ENCODE peak calls at places on chromosomes 11 and 22, in six cellular contexts. L is uterus, D is breast epithelium, S is IMR-90, B is lower leg skin, Q is H54. Y is an unnamed sample.

GRCh38 chr11:34161812-34162506 is 56.5 kb downstream of the NAT10 start:
- DNase-seq in D (no peak), Q (no peak), L (no peak), B (no peak), S (peak), Y (no peak)

GRCh38 chr11:30406978-30407762 is 84.3 kb downstream of the ARL14EP start:
- DNase-seq in L (no peak), D (no peak), B (no peak), S (no peak), Q (no peak), Y (no peak)

GRCh38 chr22:47134222-47134621 is 371.8 kb downstream of the TBC1D22A start:
- DNase-seq in Q (no peak), B (no peak), D (no peak), S (no peak), L (no peak), Y (no peak)

GRCh38 chr11:40227730-40228129 is 1231.7 kb downstream of the LRRC4C start:
- DNase-seq in D (no peak), L (no peak), S (no peak), B (no peak), Q (no peak), Y (no peak)

GRCh38 chr11:44564653-44565007 is 833 bp upstream of the CD82 start:
- DNase-seq in D (peak), L (no peak), S (peak), B (peak), Q (peak), Y (no peak)

GRCh38 chr11:67649634-67650540 is 643 bp downstream of the ACY3 start:
- DNase-seq in L (no peak), S (no peak), Q (no peak), B (no peak), D (no peak), Y (no peak)

GRCh38 chr11:113350646-113351045 is 36.3 kb downstream of the TTC12 start:
- DNase-seq in D (no peak), B (no peak), S (no peak), Q (no peak), L (no peak), Y (no peak)

GRCh38 chr22:46776876-46777608 is 14.6 kb downstream of the TBC1D22A start:
- DNase-seq in S (no peak), D (no peak), B (no peak), Q (no peak), L (no peak), Y (no peak)

GRCh38 chr22:20298803-20299735 is 20.8 kb downstream of the DGCR6L start:
- DNase-seq in B (peak), Q (peak), D (peak), S (peak), L (peak), Y (peak)

GRCh38 chr22:46754110-46754799 is 8.2 kb upstream of the TBC1D22A start:
- DNase-seq in L (peak), S (peak), B (peak), D (peak), Q (peak), Y (peak)

GRCh38 chr22:48068323-48068722 is 1305.9 kb downstream of the TBC1D22A start:
- DNase-seq in D (no peak), S (no peak), Q (no peak), B (no peak), L (no peak), Y (no peak)

GRCh38 chr11:123103326-123103980 is 41.5 kb upstream of the HSPA8 start:
- DNase-seq in S (peak), L (peak), Q (no peak), B (peak), D (no peak), Y (peak)

GRCh38 chr11:15841898-15842297 is 514.4 kb downstream of the SOX6 start:
- DNase-seq in B (no peak), Q (no peak), L (no peak), D (no peak), S (no peak), Y (no peak)

GRCh38 chr22:31250740-31251330 is 38.7 kb downstream of the LIMK2 start:
- DNase-seq in B (no peak), D (no peak), L (no peak), Q (no peak), S (no peak), Y (no peak)

GRCh38 chr11:11978792-11979486 is 29.5 kb downstream of the DKK3 start:
- DNase-seq in S (peak), B (no peak), L (peak), Q (no peak), D (peak), Y (no peak)

GRCh38 chr22:24937114-24937513 is 9.4 kb downstream of the LHFPL7 start:
- DNase-seq in Q (no peak), D (no peak), S (no peak), L (no peak), B (no peak), Y (no peak)

GRCh38 chr11:71489311-71490043 is 36.5 kb downstream of the NADSYN1 start:
- DNase-seq in Q (peak), B (no peak), D (peak), L (no peak), S (peak), Y (no peak)

GRCh38 chr11:5092821-5093585 is 23.6 kb downstream of the OR52E1 start:
- DNase-seq in D (no peak), Q (no peak), S (no peak), L (no peak), B (no peak), Y (no peak)

GRCh38 chr11:60951909-60952741 is at the start of gene SLC15A3:
- DNase-seq in L (peak), Q (peak), B (peak), S (peak), D (no peak), Y (no peak)

GRCh38 chr11:130181295-130182272 is 22.0 kb downstream of the ST14 start:
- DNase-seq in S (peak), D (no peak), Q (peak), L (no peak), B (no peak), Y (no peak)

GRCh38 chr11:67275606-67276409 is 9.5 kb downstream of the GRK2 start:
- DNase-seq in B (no peak), Q (no peak), D (no peak), S (no peak), L (peak), Y (peak)

GRCh38 chr11:19345848-19346681 is 105.3 kb upstream of the E2F8 start:
- DNase-seq in D (no peak), Q (no peak), B (no peak), S (no peak), L (no peak), Y (no peak)

GRCh38 chr11:58573451-58574104 is 2.1 kb downstream of the LPXN start:
- DNase-seq in D (no peak), S (peak), L (peak), B (peak), Q (peak), Y (no peak)

GRCh38 chr11:5384335-5384734 is 723 bp downstream of the OR51M1 start:
- DNase-seq in D (no peak), Q (no peak), B (no peak), S (no peak), L (no peak), Y (no peak)

GRCh38 chr11:43573233-43573632 is 107.3 kb upstream of the HSD17B12 start:
- DNase-seq in S (no peak), D (no peak), Q (no peak), B (no peak), L (no peak), Y (peak)

GRCh38 chr22:49427941-49428340 is 399.7 kb downstream of the BRD1 start:
- DNase-seq in Q (no peak), S (no peak), D (peak), B (no peak), L (no peak), Y (no peak)

GRCh38 chr22:47165998-47166397 is 403.5 kb downstream of the TBC1D22A start:
- DNase-seq in B (no peak), D (peak), Q (no peak), L (no peak), S (no peak), Y (no peak)

GRCh38 chr11:57249384-57250319 is 12.6 kb upstream of the APLNR start:
- DNase-seq in D (no peak), Q (peak), L (peak), S (peak), B (peak), Y (peak)

DNA sequence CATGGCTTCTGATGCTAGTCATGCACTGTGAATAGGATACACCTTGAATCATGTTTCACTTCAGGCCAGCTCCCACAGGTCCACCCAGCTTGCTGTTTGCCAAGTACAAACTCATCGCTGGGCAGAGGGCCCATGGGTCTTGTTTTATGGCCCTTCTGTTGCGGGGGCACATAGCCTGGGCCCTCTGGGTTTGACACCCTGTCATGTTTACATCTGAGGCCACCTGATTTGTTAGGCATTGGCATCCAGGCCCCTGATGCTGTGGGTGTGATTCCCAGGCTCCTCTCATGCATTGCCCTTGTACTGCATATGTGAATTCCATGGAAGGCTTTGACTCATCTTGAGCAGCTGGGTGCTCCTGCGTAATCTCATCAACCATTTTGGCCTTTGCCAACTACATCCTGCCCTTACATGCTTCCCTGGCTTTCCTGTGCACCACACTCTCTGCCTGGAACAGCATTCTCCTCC is 32.6 kb downstream of the PPFIBP2 start:
- DNase-seq in B (peak), S (peak), L (peak), D (no peak), Q (no peak), Y (no peak)
- TF ChIP-seq POLR2A in B (no peak), S (no peak), L (no peak), D (no peak), Q (no peak), Y (no peak)

DNA sequence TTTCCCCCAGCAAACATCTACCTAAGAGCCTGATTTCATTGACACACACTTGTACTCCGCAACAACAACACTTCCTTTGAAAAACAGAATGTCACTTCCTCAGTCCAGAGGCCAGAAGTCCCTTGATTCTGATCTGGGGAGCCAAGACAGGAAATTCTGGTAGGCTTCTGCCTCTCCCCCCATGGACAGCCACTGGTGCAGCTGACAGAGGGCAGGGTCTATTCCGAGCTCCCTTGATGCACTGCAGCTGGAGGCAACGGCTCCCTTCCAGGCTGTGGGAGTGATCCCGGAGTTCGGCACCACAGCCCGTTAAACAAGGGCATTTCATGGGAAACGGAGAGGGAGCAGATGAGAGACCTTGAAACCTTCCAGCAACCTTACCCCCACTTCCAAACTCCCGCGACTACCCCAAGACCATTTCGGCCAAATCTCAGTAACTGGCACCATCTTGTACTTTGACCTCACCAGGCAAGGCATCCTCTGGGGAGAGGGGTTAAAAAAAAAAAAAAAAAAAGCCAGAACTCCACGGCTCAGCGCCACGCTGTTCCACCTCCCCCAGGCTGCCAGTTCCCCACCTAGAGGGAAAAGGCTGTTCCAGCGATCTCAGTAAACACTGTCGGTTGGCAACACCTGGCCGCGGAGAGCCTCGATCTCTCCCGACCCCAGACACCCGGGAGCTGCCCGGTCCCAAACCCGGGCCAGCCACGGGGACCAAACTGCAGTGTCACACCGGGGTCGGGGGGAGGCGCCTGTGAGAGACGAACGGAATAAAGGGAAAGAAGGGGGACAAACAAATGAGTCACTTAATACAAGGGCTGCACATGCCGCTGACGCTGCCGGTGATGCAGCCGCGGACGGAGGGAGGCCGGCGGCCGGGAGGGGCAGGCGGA is 1.1 kb downstream of the GAB2 start:
- DNase-seq in D (peak), Q (peak), L (peak), B (peak), S (peak), Y (peak)
- TF ChIP-seq POLR2A in D (peak), Q (peak), L (peak), B (peak), S (peak), Y (peak)

DNA sequence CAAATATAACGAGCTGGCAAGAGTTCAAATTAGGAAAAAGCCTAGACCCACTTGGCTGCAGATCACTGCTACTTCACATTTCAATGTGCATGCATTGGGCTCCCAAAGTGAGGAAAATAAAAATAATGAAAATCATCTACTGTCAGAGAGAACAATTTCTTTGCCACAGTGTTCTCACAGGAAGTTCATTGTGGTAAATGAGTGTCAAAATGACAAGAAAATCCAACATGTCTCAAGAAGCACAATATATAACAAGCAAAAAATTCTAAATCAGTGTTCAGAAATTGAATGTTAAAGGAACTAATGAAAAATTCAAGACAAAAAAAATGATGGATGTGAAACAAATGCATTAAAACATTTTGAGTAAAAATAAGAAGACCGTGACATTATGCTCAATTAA is 31.3 kb downstream of the RCN1 start:
- DNase-seq in Q (no peak), S (no peak), B (no peak), L (no peak), D (no peak), Y (no peak)
- TF ChIP-seq POLR2A in Q (no peak), S (no peak), B (no peak), L (no peak), D (no peak), Y (no peak)

GRCh38 chr11:126943319-126943718 is 57.3 kb downstream of the KIRREL3 start:
- DNase-seq in D (no peak), Q (no peak), B (no peak), L (no peak), S (no peak), Y (no peak)

GRCh38 chr11:126945319-126945718 is 55.3 kb downstream of the KIRREL3 start:
- DNase-seq in D (no peak), Q (no peak), S (no peak), L (no peak), B (no peak), Y (no peak)

GRCh38 chr11:126949066-126949945 is 51.3 kb downstream of the KIRREL3 start:
- DNase-seq in Q (peak), L (no peak), D (no peak), S (peak), B (no peak), Y (no peak)

GRCh38 chr11:126951465-126951864 is 49.1 kb downstream of the KIRREL3 start:
- DNase-seq in L (no peak), B (no peak), D (no peak), S (no peak), Q (no peak), Y (no peak)

DNA sequence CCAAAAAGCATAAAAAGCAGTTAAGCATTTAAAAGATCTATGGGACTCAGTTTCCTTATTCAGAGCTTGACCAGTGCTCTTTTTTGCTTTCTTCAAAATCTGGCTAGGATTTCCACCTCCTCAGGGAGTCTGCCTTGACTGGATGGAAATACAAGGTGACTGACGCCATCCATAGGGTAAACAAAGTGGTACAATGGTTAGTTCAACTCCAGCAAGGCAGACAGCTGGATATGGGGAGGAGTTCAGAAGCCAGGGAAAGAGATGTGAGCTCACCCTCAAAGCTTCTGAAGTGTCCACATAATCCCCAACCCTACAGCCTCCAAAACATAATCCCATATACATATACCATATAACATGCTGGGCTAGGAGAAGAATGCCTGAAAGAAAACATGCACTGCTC is 52.0 kb downstream of the KIRREL3 start:
- DNase-seq in D (no peak), L (no peak), Q (no peak), B (no peak), S (peak), Y (no peak)
- TF ChIP-seq POLR2A in D (no peak), L (no peak), Q (no peak), B (no peak), S (no peak), Y (no peak)

GRCh38 chr11:119067371-119068222 is at the start of gene VPS11:
- DNase-seq in Q (peak), S (peak), D (peak), L (peak), B (peak), Y (peak)
- TF ChIP-seq POLR2A in Q (peak), S (peak), D (peak), L (peak), B (peak), Y (peak)

GRCh38 chr22:37676691-37677627 is 1.5 kb downstream of the LGALS1 start:
- DNase-seq in B (peak), D (peak), S (peak), L (peak), Q (peak), Y (peak)
- TF ChIP-seq POLR2A in B (no peak), D (no peak), S (peak), L (no peak), Q (peak), Y (no peak)

GRCh38 chr11:2902784-2903671 is 17.5 kb upstream of the CDKN1C start:
- DNase-seq in S (no peak), L (no peak), D (no peak), B (no peak), Q (no peak), Y (no peak)

GRCh38 chr11:2901196-2901796 is 15.7 kb upstream of the CDKN1C start:
- DNase-seq in Q (no peak), B (no peak), L (no peak), S (no peak), D (no peak), Y (no peak)

GRCh38 chr11:2903672-2904011 is 18.1 kb upstream of the CDKN1C start:
- DNase-seq in S (no peak), Q (no peak), L (no peak), B (no peak), D (no peak), Y (no peak)

GRCh38 chr11:2904153-2905052 is 18.8 kb upstream of the CDKN1C start:
- DNase-seq in Q (no peak), D (no peak), B (no peak), S (no peak), L (no peak), Y (no peak)

DNA sequence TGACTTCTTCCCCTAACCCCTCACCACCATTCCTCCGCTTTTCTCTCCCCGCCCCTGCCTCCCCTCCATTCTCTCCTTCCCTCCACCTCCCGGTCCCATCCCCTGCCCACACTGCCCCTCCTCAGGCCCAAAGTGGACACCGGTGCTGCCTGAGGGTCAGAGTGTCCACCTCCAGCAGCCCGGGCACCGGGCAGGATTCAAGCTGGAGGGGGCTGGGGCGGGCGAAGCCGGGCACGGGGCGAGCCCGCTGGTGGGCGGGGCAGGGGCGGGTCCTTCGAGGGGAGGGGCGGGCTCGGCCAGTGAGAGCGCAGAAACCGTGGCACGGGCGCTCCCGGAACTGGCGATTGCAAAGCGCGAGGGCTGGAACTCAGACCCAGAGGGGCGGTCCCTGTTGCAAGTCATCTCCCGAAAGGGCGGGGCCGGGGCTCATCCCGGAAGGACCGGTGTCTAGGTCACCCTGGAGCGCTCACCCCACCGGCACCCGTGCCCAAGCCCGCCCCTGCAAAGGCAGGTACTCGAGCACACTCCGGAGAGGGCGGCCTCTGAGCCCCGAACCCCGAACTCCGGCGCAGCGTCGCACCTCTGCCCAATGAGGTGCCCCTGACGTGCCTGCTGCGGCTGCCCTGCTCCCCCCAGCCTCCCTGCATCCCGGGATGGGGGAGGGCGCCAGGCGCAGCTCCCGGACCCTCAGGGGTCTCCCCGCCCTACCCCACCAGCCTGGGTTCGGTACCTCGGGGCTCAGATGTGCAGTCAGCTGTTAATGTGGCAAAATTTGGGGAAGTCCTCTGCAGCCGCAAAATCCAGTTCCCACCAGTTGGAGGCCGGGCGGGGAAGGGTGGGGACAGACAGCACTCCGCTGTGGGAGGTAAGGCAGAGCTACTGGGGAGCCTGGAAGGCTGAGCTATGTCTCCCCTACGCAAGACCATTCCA is 16.5 kb upstream of the CDKN1C start:
- DNase-seq in D (peak), S (peak), Q (peak), L (peak), B (peak), Y (peak)
- TF ChIP-seq POLR2A in D (no peak), S (no peak), Q (peak), L (no peak), B (no peak), Y (peak)

Y was measured in erythroblast.